ENCODE peak calls at places on chromosome 12, in four cellular contexts. R is K562, M is HCT116, N is HepG2. G is an unnamed sample.

GRCh38 chr12:130787445-130788410 is 51.3 kb downstream of the STX2 start:
- DNase-seq in N (no peak), M (no peak), R (no peak), G (no peak)

GRCh38 chr12:130290114-130290513 is 47.6 kb upstream of the PIWIL1 start:
- DNase-seq in R (no peak), M (no peak), N (no peak), G (no peak)

GRCh38 chr12:1579626-1580025 is 14.8 kb downstream of the FBXL14 start:
- DNase-seq in N (no peak), R (no peak), M (no peak), G (no peak)

GRCh38 chr12:31004666-31005065 is 69.0 kb upstream of the DDX11 start:
- DNase-seq in M (no peak), N (no peak), R (no peak), G (no peak)

GRCh38 chr12:122326597-122326996 is 60.3 kb upstream of the VPS33A start:
- DNase-seq in R (no peak), M (no peak), N (no peak), G (no peak)

GRCh38 chr12:29316772-29317171 is 64.2 kb downstream of the ERGIC2 start:
- DNase-seq in R (no peak), M (no peak), N (no peak), G (no peak)

GRCh38 chr12:78386871-78387270 is 477.7 kb upstream of the SYT1 start:
- DNase-seq in M (no peak), R (no peak), N (no peak), G (no peak)

GRCh38 chr12:3641428-3641883 is 111.5 kb downstream of the CRACR2A start:
- DNase-seq in M (no peak), N (no peak), R (no peak), G (no peak)

GRCh38 chr12:109137055-109137454 is 20.7 kb downstream of the ACACB start:
- DNase-seq in R (no peak), N (no peak), M (no peak), G (no peak)

GRCh38 chr12:70427611-70428010 is 61.5 kb downstream of the KCNMB4 start:
- DNase-seq in R (no peak), M (no peak), N (no peak), G (no peak)

GRCh38 chr12:4817813-4818212 is 91.9 kb upstream of the KCNA1 start:
- DNase-seq in N (no peak), M (no peak), R (no peak), G (no peak)

GRCh38 chr12:12890492-12890814 is 909 bp upstream of the GPRC5A start:
- DNase-seq in M (no peak), R (no peak), N (no peak), G (peak; percentile 77)

GRCh38 chr12:63294327-63294632 is 143.3 kb upstream of the AVPR1A start:
- DNase-seq in R (no peak), N (peak; percentile 76), M (peak; percentile 58), G (no peak)

GRCh38 chr12:15837141-15837781 is 44.9 kb upstream of the STRAP start:
- DNase-seq in R (no peak), N (no peak), M (no peak), G (no peak)

GRCh38 chr12:59500915-59501314 is 94.9 kb upstream of the SLC16A7 start:
- DNase-seq in R (no peak), M (no peak), N (no peak), G (no peak)

GRCh38 chr12:47410383-47410782 is 295.4 kb downstream of the RPAP3 start:
- DNase-seq in N (no peak), M (no peak), R (no peak), G (no peak)

GRCh38 chr12:40107803-40108620 is 2.1 kb upstream of the SLC2A13 start:
- DNase-seq in N (no peak), M (no peak), R (no peak), G (no peak)

GRCh38 chr12:6552140-6552551 is 3.7 kb downstream of the IFFO1 start:
- DNase-seq in N (no peak), M (no peak), R (no peak), G (no peak)

GRCh38 chr12:52280796-52281560 is 6.5 kb downstream of the KRT86 start:
- DNase-seq in R (no peak), M (peak; percentile 90), N (peak; percentile 47), G (no peak)

GRCh38 chr12:78209851-78210493 is 379.3 kb downstream of the NAV3 start:
- DNase-seq in M (no peak), R (no peak), N (no peak), G (no peak)

GRCh38 chr12:64059685-64060084 is 162.4 kb downstream of the KICS2 start:
- DNase-seq in R (no peak), N (no peak), M (no peak), G (no peak)

DNA sequence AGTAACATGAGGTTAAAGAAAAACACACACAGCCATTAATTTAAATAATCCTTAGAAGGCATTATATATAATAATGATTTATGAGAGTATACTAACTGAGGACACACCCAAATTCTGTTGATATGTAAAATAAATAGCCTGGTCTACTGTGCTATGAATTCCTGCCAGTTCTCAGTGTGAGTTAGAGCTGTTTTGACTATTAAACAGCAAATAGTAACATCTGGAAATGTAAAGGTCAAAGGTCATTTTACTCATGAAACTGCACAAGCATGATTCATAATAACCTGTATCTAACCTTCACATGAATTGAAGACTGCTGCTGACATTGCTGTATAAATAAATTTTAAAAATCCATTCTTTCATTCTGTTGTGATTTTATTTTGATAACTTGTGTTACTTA is 966.7 kb downstream of the SLC6A15 start:
- DNase-seq in N (peak; percentile 2), R (no peak), M (peak; percentile 3), G (no peak)
- TF ChIP-seq ELF1 in N (no peak), R (no peak), M (no peak), G (no peak)

GRCh38 chr12:106358410-106359241 is 1.1 kb downstream of the POLR3B start:
- DNase-seq in M (no peak), N (peak; percentile 78), R (peak; percentile 83), G (peak; percentile 53)
- TF ChIP-seq ELF1 in M (no peak), N (peak; percentile 22), R (peak; percentile 88), G (peak; percentile 44)

DNA sequence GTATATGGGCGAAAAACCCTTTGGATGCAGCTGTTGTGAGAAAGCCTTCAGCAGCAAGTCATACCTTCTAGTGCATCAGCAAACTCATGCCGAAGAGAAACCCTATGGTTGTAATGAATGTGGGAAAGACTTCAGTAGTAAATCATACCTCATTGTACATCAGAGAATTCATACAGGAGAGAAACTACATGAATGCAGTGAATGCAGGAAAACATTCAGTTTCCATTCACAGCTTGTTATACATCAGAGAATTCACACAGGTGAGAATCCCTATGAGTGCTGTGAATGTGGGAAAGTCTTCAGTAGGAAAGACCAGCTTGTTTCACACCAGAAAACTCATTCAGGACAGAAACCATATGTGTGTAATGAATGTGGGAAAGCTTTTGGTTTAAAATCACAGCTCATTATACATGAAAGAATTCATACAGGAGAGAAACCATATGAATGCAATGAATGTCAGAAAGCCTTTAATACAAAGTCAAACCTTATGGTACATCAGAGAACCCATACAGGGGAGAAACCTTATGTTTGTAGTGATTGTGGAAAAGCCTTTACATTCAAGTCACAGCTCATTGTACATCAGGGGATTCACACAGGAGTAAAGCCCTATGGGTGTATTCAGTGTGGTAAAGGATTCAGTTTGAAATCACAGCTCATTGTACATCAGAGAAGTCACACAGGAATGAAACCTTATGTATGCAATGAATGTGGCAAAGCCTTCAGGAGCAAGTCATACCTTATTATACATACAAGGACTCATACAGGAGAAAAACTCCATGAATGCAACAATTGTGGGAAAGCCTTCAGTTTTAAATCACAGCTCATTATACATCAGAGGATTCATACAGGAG is 21.4 kb downstream of the ZNF268 start:
- DNase-seq in R (no peak), M (no peak), N (no peak), G (no peak)
- TF ChIP-seq ELF1 in R (no peak), M (no peak), N (no peak), G (no peak)

DNA sequence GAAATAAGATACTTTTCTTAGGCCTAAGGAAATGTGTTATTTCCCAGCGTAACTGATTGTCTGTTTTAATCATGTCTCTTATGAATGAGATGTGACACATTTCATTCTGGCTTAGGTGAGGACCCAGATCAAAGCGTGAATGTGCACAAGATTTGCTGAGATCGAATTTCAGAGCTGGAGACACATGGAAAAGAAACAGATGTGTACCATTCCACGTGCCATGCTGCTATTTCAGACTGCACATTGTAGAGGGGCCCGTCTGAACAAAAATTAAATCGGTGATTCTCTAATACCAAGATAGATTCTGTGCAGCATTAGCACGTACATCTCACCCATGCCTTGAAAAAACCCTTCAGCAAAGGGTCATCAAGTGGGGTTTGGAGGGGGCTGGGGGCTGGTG is 290.4 kb downstream of the AACS start:
- DNase-seq in R (no peak), N (no peak), M (no peak), G (no peak)
- TF ChIP-seq ELF1 in R (no peak), N (no peak), M (no peak), G (no peak)

GRCh38 chr12:92472198-92472597 is 230.6 kb upstream of the PLEKHG7 start:
- DNase-seq in M (no peak), R (no peak), N (no peak), G (no peak)
- TF ChIP-seq ELF1 in M (no peak), R (no peak), N (no peak), G (no peak)

G was measured in SK-N-SH.